ENCODE peak calls at places on chromosomes 4 and X, in nine cellular contexts. One of them, this sample, is unnamed.

GRCh38 chr4:45475490-45475889 is 648.4 kb downstream of the GABRG1 start:
- DNase-seq in HL-60: no peak
- DNase-seq in CD4-positive, alpha-beta T cell: no peak
- DNase-seq in pancreas: no peak
- DNase-seq in aorta: no peak
- DNase-seq in epithelial cell of prostate: no peak
- DNase-seq in transverse colon: no peak
- DNase-seq in RWPE1: no peak
- DNase-seq in IMR-90: no peak
- DNase-seq in this sample: no peak

GRCh38 chrX:106894392-106894909 is 8.7 kb downstream of the RIPPLY1 start:
- DNase-seq in HL-60: peak
- DNase-seq in CD4-positive, alpha-beta T cell: peak
- DNase-seq in pancreas: no peak
- DNase-seq in aorta: peak
- DNase-seq in epithelial cell of prostate: no peak
- DNase-seq in transverse colon: peak
- DNase-seq in RWPE1: peak
- DNase-seq in IMR-90: peak
- DNase-seq in this sample: peak

GRCh38 chr4:73127839-73128448 is 58.4 kb upstream of the COX18 start:
- DNase-seq in HL-60: no peak
- DNase-seq in CD4-positive, alpha-beta T cell: no peak
- DNase-seq in pancreas: no peak
- DNase-seq in aorta: no peak
- DNase-seq in epithelial cell of prostate: no peak
- DNase-seq in transverse colon: no peak
- DNase-seq in RWPE1: peak
- DNase-seq in IMR-90: peak
- DNase-seq in this sample: no peak

GRCh38 chrX:151488677-151489076 is 74.8 kb upstream of the PASD1 start:
- DNase-seq in HL-60: no peak
- DNase-seq in CD4-positive, alpha-beta T cell: no peak
- DNase-seq in pancreas: no peak
- DNase-seq in aorta: no peak
- DNase-seq in epithelial cell of prostate: no peak
- DNase-seq in transverse colon: no peak
- DNase-seq in RWPE1: peak
- DNase-seq in IMR-90: no peak
- DNase-seq in this sample: no peak

GRCh38 chr4:153296424-153296823 is 48.1 kb upstream of the MND1 start:
- DNase-seq in HL-60: no peak
- DNase-seq in CD4-positive, alpha-beta T cell: no peak
- DNase-seq in pancreas: no peak
- DNase-seq in aorta: no peak
- DNase-seq in epithelial cell of prostate: peak
- DNase-seq in transverse colon: peak
- DNase-seq in RWPE1: peak
- DNase-seq in IMR-90: peak
- DNase-seq in this sample: no peak

GRCh38 chr4:106160560-106160959 is 155.4 kb downstream of the TBCK start:
- DNase-seq in HL-60: peak
- DNase-seq in CD4-positive, alpha-beta T cell: no peak
- DNase-seq in pancreas: no peak
- DNase-seq in aorta: no peak
- DNase-seq in epithelial cell of prostate: no peak
- DNase-seq in transverse colon: no peak
- DNase-seq in RWPE1: no peak
- DNase-seq in IMR-90: peak
- DNase-seq in this sample: no peak

GRCh38 chrX:17075004-17075403 is 128.5 kb downstream of the REPS2 start:
- DNase-seq in HL-60: no peak
- DNase-seq in CD4-positive, alpha-beta T cell: no peak
- DNase-seq in pancreas: no peak
- DNase-seq in aorta: no peak
- DNase-seq in epithelial cell of prostate: no peak
- DNase-seq in transverse colon: no peak
- DNase-seq in RWPE1: peak
- DNase-seq in IMR-90: no peak
- DNase-seq in this sample: no peak

GRCh38 chrX:118536687-118537461 is 41.3 kb downstream of the DOCK11 start:
- DNase-seq in HL-60: no peak
- DNase-seq in CD4-positive, alpha-beta T cell: peak
- DNase-seq in pancreas: no peak
- DNase-seq in aorta: no peak
- DNase-seq in epithelial cell of prostate: no peak
- DNase-seq in transverse colon: no peak
- DNase-seq in RWPE1: no peak
- DNase-seq in IMR-90: peak
- DNase-seq in this sample: no peak

GRCh38 chr4:182242793-182243192 is 409 bp upstream of the TENM3 start:
- DNase-seq in HL-60: no peak
- DNase-seq in CD4-positive, alpha-beta T cell: no peak
- DNase-seq in pancreas: no peak
- DNase-seq in aorta: no peak
- DNase-seq in epithelial cell of prostate: no peak
- DNase-seq in transverse colon: no peak
- DNase-seq in RWPE1: no peak
- DNase-seq in IMR-90: peak
- DNase-seq in this sample: no peak

GRCh38 chr4:164771088-164771487 is 17.2 kb downstream of the SMIM31 start:
- DNase-seq in HL-60: no peak
- DNase-seq in CD4-positive, alpha-beta T cell: no peak
- DNase-seq in pancreas: no peak
- DNase-seq in aorta: no peak
- DNase-seq in epithelial cell of prostate: no peak
- DNase-seq in transverse colon: no peak
- DNase-seq in RWPE1: no peak
- DNase-seq in IMR-90: no peak
- DNase-seq in this sample: no peak

DNA sequence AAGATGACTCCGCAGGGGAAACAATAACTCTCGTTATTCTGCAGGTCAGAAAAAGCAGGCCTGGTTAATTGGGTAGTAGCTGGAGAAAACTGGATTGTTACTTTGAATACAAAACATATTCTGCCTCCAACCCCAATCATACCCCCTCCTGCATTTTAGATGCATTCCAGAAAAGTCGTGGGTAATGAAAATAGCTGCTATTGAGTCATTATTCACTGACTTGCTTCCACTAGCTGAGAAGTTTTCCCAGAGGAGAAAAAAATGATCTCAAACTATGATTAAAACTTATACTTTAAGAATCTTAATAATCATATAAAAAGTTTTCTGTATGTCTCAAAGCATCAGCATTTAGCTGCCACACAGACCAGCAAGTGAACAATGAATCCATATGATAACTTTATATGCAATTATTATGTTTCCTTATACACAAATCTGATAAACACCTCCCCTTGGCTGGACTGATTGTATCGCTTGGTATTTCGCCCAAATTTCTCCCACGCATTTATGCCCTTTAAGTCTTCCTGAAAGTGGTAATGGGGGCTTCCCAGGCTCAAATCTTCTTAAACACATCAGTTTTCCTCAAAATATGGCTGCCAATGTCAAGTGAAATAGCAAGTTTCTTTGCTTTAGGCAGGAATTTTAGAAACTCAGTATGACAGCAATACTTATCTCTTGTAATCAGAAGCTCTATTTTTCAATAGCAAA is 181.0 kb downstream of the LDB2 start:
- DNase-seq in HL-60: no peak
- DNase-seq in CD4-positive, alpha-beta T cell: no peak
- DNase-seq in pancreas: no peak
- DNase-seq in aorta: no peak
- DNase-seq in epithelial cell of prostate: no peak
- DNase-seq in transverse colon: no peak
- DNase-seq in RWPE1: no peak
- DNase-seq in IMR-90: peak
- DNase-seq in this sample: no peak
- H3K27ac ChIP-seq in HL-60: no peak
- H3K27ac ChIP-seq in CD4-positive, alpha-beta T cell: no peak
- H3K27ac ChIP-seq in pancreas: no peak
- H3K27ac ChIP-seq in aorta: no peak
- H3K27ac ChIP-seq in epithelial cell of prostate: no peak
- H3K27ac ChIP-seq in transverse colon: no peak
- H3K27ac ChIP-seq in RWPE1: no peak
- H3K27ac ChIP-seq in IMR-90: no peak
- H3K27ac ChIP-seq in this sample: no peak

GRCh38 chr4:42350611-42351182 is 46.6 kb upstream of the SHISA3 start:
- DNase-seq in HL-60: no peak
- DNase-seq in CD4-positive, alpha-beta T cell: no peak
- DNase-seq in pancreas: no peak
- DNase-seq in aorta: no peak
- DNase-seq in epithelial cell of prostate: no peak
- DNase-seq in transverse colon: no peak
- DNase-seq in RWPE1: no peak
- DNase-seq in IMR-90: no peak
- DNase-seq in this sample: no peak

GRCh38 chr4:42345962-42346544 is 51.2 kb upstream of the SHISA3 start:
- DNase-seq in HL-60: no peak
- DNase-seq in CD4-positive, alpha-beta T cell: no peak
- DNase-seq in pancreas: peak
- DNase-seq in aorta: no peak
- DNase-seq in epithelial cell of prostate: no peak
- DNase-seq in transverse colon: no peak
- DNase-seq in RWPE1: no peak
- DNase-seq in IMR-90: no peak
- DNase-seq in this sample: no peak

GRCh38 chr4:42347076-42347475 is 50.2 kb upstream of the SHISA3 start:
- DNase-seq in HL-60: no peak
- DNase-seq in CD4-positive, alpha-beta T cell: no peak
- DNase-seq in pancreas: peak
- DNase-seq in aorta: no peak
- DNase-seq in epithelial cell of prostate: no peak
- DNase-seq in transverse colon: no peak
- DNase-seq in RWPE1: no peak
- DNase-seq in IMR-90: no peak
- DNase-seq in this sample: no peak

GRCh38 chr4:42348247-42348646 is 49.0 kb upstream of the SHISA3 start:
- DNase-seq in HL-60: no peak
- DNase-seq in CD4-positive, alpha-beta T cell: no peak
- DNase-seq in pancreas: no peak
- DNase-seq in aorta: no peak
- DNase-seq in epithelial cell of prostate: no peak
- DNase-seq in transverse colon: no peak
- DNase-seq in RWPE1: no peak
- DNase-seq in IMR-90: no peak
- DNase-seq in this sample: no peak

DNA sequence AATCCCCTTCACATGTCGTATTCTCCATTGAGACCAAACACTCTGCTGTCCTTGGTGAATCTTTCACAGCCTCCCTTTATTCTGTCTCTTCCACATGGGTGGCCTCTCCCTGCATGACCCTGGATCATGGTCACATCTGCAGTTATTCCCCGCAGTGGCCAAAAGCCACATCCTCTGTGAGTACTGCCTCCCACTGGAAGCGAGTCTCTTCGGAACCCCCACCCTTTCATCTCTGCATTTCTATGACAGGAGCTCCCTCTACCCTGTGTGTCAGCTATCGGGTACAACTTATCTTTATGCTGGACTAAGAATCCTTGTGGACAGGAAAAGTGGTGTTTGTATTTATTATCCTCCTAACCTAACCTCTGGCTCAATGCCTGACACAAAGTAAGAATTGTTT is 48.6 kb upstream of the SHISA3 start:
- DNase-seq in HL-60: no peak
- DNase-seq in CD4-positive, alpha-beta T cell: no peak
- DNase-seq in pancreas: no peak
- DNase-seq in aorta: no peak
- DNase-seq in epithelial cell of prostate: no peak
- DNase-seq in transverse colon: no peak
- DNase-seq in RWPE1: no peak
- DNase-seq in IMR-90: no peak
- DNase-seq in this sample: no peak
- H3K27ac ChIP-seq in HL-60: no peak
- H3K27ac ChIP-seq in CD4-positive, alpha-beta T cell: no peak
- H3K27ac ChIP-seq in pancreas: no peak
- H3K27ac ChIP-seq in aorta: no peak
- H3K27ac ChIP-seq in epithelial cell of prostate: no peak
- H3K27ac ChIP-seq in transverse colon: no peak
- H3K27ac ChIP-seq in RWPE1: no peak
- H3K27ac ChIP-seq in IMR-90: no peak
- H3K27ac ChIP-seq in this sample: no peak

GRCh38 chr4:148831945-148832344 is 389.7 kb upstream of the NR3C2 start:
- DNase-seq in HL-60: no peak
- DNase-seq in CD4-positive, alpha-beta T cell: no peak
- DNase-seq in pancreas: no peak
- DNase-seq in aorta: no peak
- DNase-seq in epithelial cell of prostate: peak
- DNase-seq in transverse colon: no peak
- DNase-seq in RWPE1: peak
- DNase-seq in IMR-90: peak
- DNase-seq in this sample: no peak

GRCh38 chr4:148834804-148835598 is 392.8 kb upstream of the NR3C2 start:
- DNase-seq in HL-60: no peak
- DNase-seq in CD4-positive, alpha-beta T cell: no peak
- DNase-seq in pancreas: no peak
- DNase-seq in aorta: no peak
- DNase-seq in epithelial cell of prostate: peak
- DNase-seq in transverse colon: no peak
- DNase-seq in RWPE1: no peak
- DNase-seq in IMR-90: peak
- DNase-seq in this sample: no peak
- H3K27ac ChIP-seq in HL-60: no peak
- H3K27ac ChIP-seq in CD4-positive, alpha-beta T cell: no peak
- H3K27ac ChIP-seq in pancreas: no peak
- H3K27ac ChIP-seq in aorta: no peak
- H3K27ac ChIP-seq in epithelial cell of prostate: peak
- H3K27ac ChIP-seq in transverse colon: peak
- H3K27ac ChIP-seq in RWPE1: no peak
- H3K27ac ChIP-seq in IMR-90: no peak
- H3K27ac ChIP-seq in this sample: no peak

GRCh38 chr4:148061139-148061476 is 329.2 kb downstream of the ARHGAP10 start:
- DNase-seq in HL-60: no peak
- DNase-seq in CD4-positive, alpha-beta T cell: no peak
- DNase-seq in pancreas: no peak
- DNase-seq in aorta: no peak
- DNase-seq in epithelial cell of prostate: no peak
- DNase-seq in transverse colon: no peak
- DNase-seq in RWPE1: no peak
- DNase-seq in IMR-90: no peak
- DNase-seq in this sample: no peak

GRCh38 chr4:148060264-148061138 is 328.6 kb downstream of the ARHGAP10 start:
- DNase-seq in HL-60: no peak
- DNase-seq in CD4-positive, alpha-beta T cell: no peak
- DNase-seq in pancreas: no peak
- DNase-seq in aorta: no peak
- DNase-seq in epithelial cell of prostate: no peak
- DNase-seq in transverse colon: no peak
- DNase-seq in RWPE1: peak
- DNase-seq in IMR-90: no peak
- DNase-seq in this sample: no peak

GRCh38 chr4:148058160-148058859 is 326.4 kb downstream of the ARHGAP10 start:
- DNase-seq in HL-60: no peak
- DNase-seq in CD4-positive, alpha-beta T cell: no peak
- DNase-seq in pancreas: no peak
- DNase-seq in aorta: no peak
- DNase-seq in epithelial cell of prostate: no peak
- DNase-seq in transverse colon: no peak
- DNase-seq in RWPE1: no peak
- DNase-seq in IMR-90: no peak
- DNase-seq in this sample: no peak

GRCh38 chr4:148061795-148062194 is 329.9 kb downstream of the ARHGAP10 start:
- DNase-seq in HL-60: no peak
- DNase-seq in CD4-positive, alpha-beta T cell: no peak
- DNase-seq in pancreas: no peak
- DNase-seq in aorta: no peak
- DNase-seq in epithelial cell of prostate: no peak
- DNase-seq in transverse colon: no peak
- DNase-seq in RWPE1: no peak
- DNase-seq in IMR-90: no peak
- DNase-seq in this sample: no peak

GRCh38 chr4:148059617-148060180 is 327.8 kb downstream of the ARHGAP10 start:
- DNase-seq in HL-60: no peak
- DNase-seq in CD4-positive, alpha-beta T cell: no peak
- DNase-seq in pancreas: no peak
- DNase-seq in aorta: no peak
- DNase-seq in epithelial cell of prostate: no peak
- DNase-seq in transverse colon: no peak
- DNase-seq in RWPE1: no peak
- DNase-seq in IMR-90: no peak
- DNase-seq in this sample: no peak
- H3K27ac ChIP-seq in HL-60: no peak
- H3K27ac ChIP-seq in CD4-positive, alpha-beta T cell: no peak
- H3K27ac ChIP-seq in pancreas: no peak
- H3K27ac ChIP-seq in aorta: no peak
- H3K27ac ChIP-seq in epithelial cell of prostate: no peak
- H3K27ac ChIP-seq in transverse colon: no peak
- H3K27ac ChIP-seq in RWPE1: no peak
- H3K27ac ChIP-seq in IMR-90: no peak
- H3K27ac ChIP-seq in this sample: no peak